ENCODE peak calls at places on chromosomes 12 and 14, in four cellular contexts. V, Q, U and I are unnamed samples.

GRCh38 chr12:19288603-19289244 is 150.6 kb upstream of the AEBP2 start:
- DNase-seq in V (peak), Q (peak), U (peak), I (peak)

GRCh38 chr12:67382206-67382871 is 113.2 kb downstream of the CAND1 start:
- DNase-seq in V (peak), Q (no peak), U (peak), I (peak)

GRCh38 chr12:75862692-75863471 is 168.7 kb downstream of the PHLDA1 start:
- DNase-seq in V (peak), Q (peak), U (peak), I (peak)

GRCh38 chr14:72753879-72754400 is 140.0 kb downstream of the DPF3 start:
- DNase-seq in V (no peak), Q (no peak), U (no peak), I (no peak)

GRCh38 chr14:53399057-53399456 is 245.9 kb upstream of the DDHD1 start:
- DNase-seq in V (peak), Q (no peak), U (peak), I (peak)

GRCh38 chr12:19382111-19382526 is 57.2 kb upstream of the AEBP2 start:
- DNase-seq in V (peak), Q (peak), U (peak), I (peak)

GRCh38 chr12:117400912-117401311 is 39.5 kb upstream of the NOS1 start:
- DNase-seq in V (no peak), Q (no peak), U (no peak), I (no peak)

GRCh38 chr12:40192704-40193255 is 32.0 kb upstream of the LRRK2 start:
- DNase-seq in V (no peak), Q (no peak), U (no peak), I (no peak)

GRCh38 chr12:108858399-108859074 is 1.2 kb upstream of the SSH1 start:
- DNase-seq in V (no peak), Q (no peak), U (peak), I (no peak)

GRCh38 chr12:43692064-43692463 is 66.5 kb downstream of the PUS7L start:
- DNase-seq in V (peak), Q (peak), U (peak), I (peak)

GRCh38 chr14:70780396-70781075 is 28.8 kb downstream of the MAP3K9 start:
- DNase-seq in V (no peak), Q (no peak), U (no peak), I (no peak)

GRCh38 chr12:31035944-31036665 is 37.6 kb upstream of the DDX11 start:
- DNase-seq in V (peak), Q (no peak), U (peak), I (peak)

GRCh38 chr14:55438066-55438683 is 2.2 kb downstream of the TBPL2 start:
- DNase-seq in V (peak), Q (peak), U (peak), I (peak)

GRCh38 chr14:22991852-22992251 is 9.5 kb upstream of the AJUBA start:
- DNase-seq in V (no peak), Q (no peak), U (no peak), I (no peak)

GRCh38 chr12:121301876-121302275 is 5.4 kb upstream of the CAMKK2 start:
- DNase-seq in V (no peak), Q (no peak), U (peak), I (no peak)

GRCh38 chr14:51484491-51484890 is 167.2 kb upstream of the FRMD6 start:
- DNase-seq in V (no peak), Q (no peak), U (no peak), I (no peak)

GRCh38 chr14:54291491-54292191 is 105.2 kb upstream of the CDKN3 start:
- DNase-seq in V (peak), Q (no peak), U (no peak), I (peak)

GRCh38 chr14:100049220-100049619 is 16.0 kb upstream of the EVL start:
- DNase-seq in V (peak), Q (peak), U (peak), I (peak)

GRCh38 chr14:56501909-56502530 is 77.6 kb upstream of the TMEM260 start:
- DNase-seq in V (no peak), Q (no peak), U (no peak), I (no peak)

GRCh38 chr12:49553512-49554088 is 14.3 kb downstream of the MCRS1 start:
- DNase-seq in V (no peak), Q (peak), U (peak), I (no peak)

GRCh38 chr14:93969082-93969828 is 7.1 kb downstream of the ASB2 start:
- DNase-seq in V (no peak), Q (no peak), U (no peak), I (no peak)

GRCh38 chr12:3252416-3252815 is 175.2 kb downstream of the TSPAN9 start:
- DNase-seq in V (peak), Q (no peak), U (peak), I (peak)

GRCh38 chr14:22887990-22888378 is 5.0 kb downstream of the REM2 start:
- DNase-seq in V (no peak), Q (no peak), U (no peak), I (no peak)

GRCh38 chr14:58129208-58129607 is 22.8 kb downstream of the ARMH4 start:
- DNase-seq in V (no peak), Q (no peak), U (peak), I (no peak)

GRCh38 chr14:103372552-103373304 is 12.5 kb upstream of the MARK3 start:
- DNase-seq in V (peak), Q (peak), U (peak), I (peak)

GRCh38 chr12:3622732-3623690 is 129.9 kb downstream of the CRACR2A start:
- DNase-seq in V (no peak), Q (no peak), U (no peak), I (no peak)

GRCh38 chr12:2225736-2226135 is 172.9 kb downstream of the CACNA1C start:
- DNase-seq in V (peak), Q (no peak), U (peak), I (no peak)

GRCh38 chr12:103903979-103904378 is 26.2 kb upstream of the HSP90B1 start:
- DNase-seq in V (no peak), Q (no peak), U (no peak), I (no peak)

GRCh38 chr12:27221625-27222387 is 22.3 kb upstream of the STK38L start:
- DNase-seq in V (no peak), Q (no peak), U (no peak), I (no peak)

GRCh38 chr14:38994721-38995120 is 108.3 kb downstream of the SEC23A start:
- DNase-seq in V (no peak), Q (no peak), U (no peak), I (no peak)

GRCh38 chr12:48296586-48297396 is 53.9 kb downstream of the ZNF641 start:
- DNase-seq in V (peak), Q (peak), U (peak), I (peak)

GRCh38 chr14:71487941-71488340 is 444.3 kb upstream of the RGS6 start:
- DNase-seq in V (peak), Q (no peak), U (peak), I (peak)

GRCh38 chr14:100576091-100577085 is 10.8 kb downstream of the BEGAIN start:
- DNase-seq in V (no peak), Q (no peak), U (no peak), I (no peak)

GRCh38 chr12:20097561-20097960 is 270.8 kb upstream of the PDE3A start:
- DNase-seq in V (peak), Q (no peak), U (peak), I (peak)

GRCh38 chr12:47277972-47278448 is 198.3 kb upstream of the AMIGO2 start:
- DNase-seq in V (peak), Q (peak), U (peak), I (peak)

GRCh38 chr12:111628505-111629260 is 29.6 kb upstream of the ATXN2 start:
- DNase-seq in V (no peak), Q (no peak), U (no peak), I (no peak)

GRCh38 chr14:51394804-51395203 is 154.8 kb downstream of the TMX1 start:
- DNase-seq in V (no peak), Q (peak), U (no peak), I (no peak)

GRCh38 chr12:109393437-109394345 is 46.0 kb downstream of the MYO1H start:
- DNase-seq in V (peak), Q (peak), U (peak), I (peak)

GRCh38 chr14:55731247-55731872 is 151.4 kb downstream of the KTN1 start:
- DNase-seq in V (no peak), Q (no peak), U (no peak), I (no peak)

GRCh38 chr14:105486974-105487448 is 325 bp downstream of the CRIP1 start:
- DNase-seq in V (no peak), Q (no peak), U (no peak), I (no peak)

GRCh38 chr14:105484069-105484996 is 2.4 kb upstream of the CRIP1 start:
- DNase-seq in V (no peak), Q (no peak), U (peak), I (no peak)

GRCh38 chr14:105486333-105486973 is at the start of gene CRIP1:
- DNase-seq in V (no peak), Q (no peak), U (no peak), I (no peak)

GRCh38 chr14:105484997-105485393 is 1.7 kb upstream of the CRIP1 start:
- DNase-seq in V (no peak), Q (no peak), U (no peak), I (no peak)

DNA sequence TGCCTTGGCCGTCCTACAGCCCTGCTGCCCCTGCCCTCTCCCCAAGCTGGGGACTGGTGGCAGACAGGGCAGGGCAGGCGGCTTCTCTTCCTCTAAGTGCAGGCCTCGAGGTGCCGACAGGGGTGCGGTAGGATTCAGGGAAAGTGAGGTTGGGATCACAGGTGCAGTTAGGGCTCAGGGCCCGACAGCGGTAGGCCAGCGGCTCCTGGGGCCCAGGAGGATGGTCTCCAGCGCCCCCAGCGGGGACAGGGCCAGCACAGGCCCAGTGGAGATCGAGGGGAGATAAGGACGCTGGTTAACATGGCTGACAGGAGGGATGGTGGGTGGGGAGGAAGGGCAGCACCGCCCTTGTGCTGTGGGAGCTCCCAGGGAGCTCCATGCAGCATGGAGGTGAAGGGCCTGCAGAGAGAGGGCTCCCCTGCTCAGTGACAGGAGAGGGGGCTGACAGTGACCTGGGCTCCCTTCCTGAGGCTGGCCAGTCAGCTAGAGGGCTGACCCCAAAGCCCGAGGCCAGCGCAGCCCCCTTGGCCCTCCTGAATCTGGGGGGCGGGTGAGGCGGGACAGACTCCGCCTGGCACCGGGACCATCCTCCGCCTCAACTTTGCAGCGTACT is 860 bp upstream of the CRIP1 start:
- DNase-seq in V (no peak), Q (no peak), U (no peak), I (no peak)
- H3K9ac ChIP-seq in V (no peak), Q (no peak), U (no peak), I (no peak)

GRCh38 chr14:36666416-36667206 is 5.0 kb downstream of the PAX9 start:
- DNase-seq in V (no peak), Q (no peak), U (no peak), I (no peak)

GRCh38 chr14:36671149-36671548 is 9.5 kb downstream of the PAX9 start:
- DNase-seq in V (no peak), Q (no peak), U (no peak), I (no peak)

GRCh38 chr14:36665887-36666415 is 4.3 kb downstream of the PAX9 start:
- DNase-seq in V (no peak), Q (no peak), U (no peak), I (no peak)

GRCh38 chr14:36664322-36665193 is 2.9 kb downstream of the PAX9 start:
- DNase-seq in V (no peak), Q (no peak), U (no peak), I (no peak)

GRCh38 chr14:36667679-36668078 is 6.0 kb downstream of the PAX9 start:
- DNase-seq in V (no peak), Q (no peak), U (no peak), I (no peak)
- TF ChIP-seq EZH2 in V (no peak), Q (no peak), U (no peak), I (no peak)

GRCh38 chr12:114895822-114896221 is 211.8 kb upstream of the TBX3 start:
- DNase-seq in V (no peak), Q (no peak), U (no peak), I (peak)

GRCh38 chr12:114898159-114898558 is 214.2 kb upstream of the TBX3 start:
- DNase-seq in V (no peak), Q (no peak), U (no peak), I (no peak)

DNA sequence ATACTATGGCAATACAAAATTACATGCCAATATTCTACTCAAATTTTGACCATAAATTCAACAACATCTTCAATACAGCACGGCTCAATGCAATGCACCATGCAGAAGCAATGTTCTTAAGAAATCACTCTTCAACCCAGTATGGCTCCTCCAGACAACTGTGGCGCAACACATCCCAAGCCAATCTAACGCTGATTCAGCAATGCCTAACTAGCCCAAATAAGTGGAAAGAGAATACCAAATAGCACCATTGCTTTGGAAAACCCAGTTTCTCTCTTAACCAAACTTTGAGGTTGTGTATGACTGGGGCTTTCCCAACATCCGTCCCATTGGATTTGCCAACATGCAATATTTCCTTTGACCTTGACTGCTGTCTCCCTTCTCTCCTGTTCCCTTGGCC is 211.1 kb upstream of the TBX3 start:
- DNase-seq in V (no peak), Q (no peak), U (no peak), I (no peak)
- H3K9ac ChIP-seq in V (no peak), Q (no peak), U (no peak), I (no peak)

GRCh38 chr12:96196781-96197180 is 2.6 kb downstream of the ELK3 start:
- DNase-seq in V (no peak), Q (peak), U (peak), I (peak)

GRCh38 chr12:96194572-96194889 is 356 bp downstream of the ELK3 start:
- DNase-seq in V (no peak), Q (no peak), U (no peak), I (no peak)

GRCh38 chr12:96193725-96194571 is at the start of gene ELK3:
- DNase-seq in V (peak), Q (peak), U (peak), I (peak)

GRCh38 chr12:96195845-96196451 is 1.8 kb downstream of the ELK3 start:
- DNase-seq in V (peak), Q (peak), U (peak), I (peak)

DNA sequence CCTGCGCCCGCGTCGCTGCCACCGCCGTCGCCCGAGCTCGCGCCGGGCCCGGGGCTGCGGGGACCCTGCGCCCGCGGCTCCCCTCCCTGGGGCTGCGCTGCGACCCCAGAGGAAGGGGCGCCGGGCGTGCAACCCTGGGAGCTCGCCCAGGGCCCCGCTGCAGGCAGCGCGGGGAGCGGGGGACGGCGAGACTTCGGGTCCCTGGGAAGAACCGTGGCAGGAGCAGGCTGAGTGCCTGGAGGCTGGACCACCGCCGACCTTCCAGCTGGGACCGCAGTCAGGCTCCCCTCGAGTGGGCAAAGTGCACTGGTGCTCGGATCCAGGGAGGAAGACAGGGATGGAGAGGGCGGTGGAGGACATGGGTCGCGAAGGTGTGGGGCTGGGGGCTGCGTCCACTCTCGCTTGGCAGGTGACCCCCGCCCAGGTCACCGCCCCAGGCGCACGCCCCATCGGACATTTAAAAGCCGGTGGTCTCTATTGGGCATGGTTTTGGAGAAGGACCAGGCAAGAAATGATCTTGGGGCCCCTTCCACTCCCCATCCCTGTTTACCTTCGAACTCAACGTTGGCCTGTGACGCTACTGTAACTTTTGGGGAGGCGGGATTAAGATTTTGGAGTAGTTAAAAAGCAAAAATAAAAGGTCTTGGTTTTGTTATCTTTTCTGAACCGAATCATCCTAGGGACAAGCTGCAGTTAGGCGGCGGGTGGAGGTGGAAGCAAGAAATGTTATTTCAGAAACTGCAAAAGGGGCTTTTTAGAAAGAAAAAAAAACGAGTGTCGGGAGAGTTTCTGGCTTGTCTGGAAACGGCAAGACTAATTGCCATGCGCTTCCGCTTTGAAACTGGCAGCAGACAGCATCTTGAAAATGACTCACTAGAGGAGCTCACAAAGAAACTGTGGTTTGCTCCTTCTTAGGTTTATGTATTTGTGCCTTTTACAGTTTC is 998 bp downstream of the ELK3 start:
- DNase-seq in V (peak), Q (peak), U (peak), I (peak)
- TF ChIP-seq EZH2 in V (no peak), Q (no peak), U (no peak), I (no peak)

GRCh38 chr14:47389520-47389919 is 285.9 kb downstream of the MDGA2 start:
- DNase-seq in V (no peak), Q (no peak), U (no peak), I (no peak)
- H3K9ac ChIP-seq in V (no peak), Q (no peak), U (no peak), I (no peak)

GRCh38 chr14:105526781-105527380 is 498 bp downstream of the TMEM121 start:
- DNase-seq in V (no peak), Q (no peak), U (peak), I (no peak)
- TF ChIP-seq EZH2 in V (no peak), Q (no peak), U (no peak), I (peak)

GRCh38 chr14:75268638-75269550 is 9.7 kb upstream of the FOS start:
- DNase-seq in V (no peak), Q (no peak), U (no peak), I (no peak)
- H3K9ac ChIP-seq in V (no peak), Q (no peak), U (no peak), I (no peak)

GRCh38 chr12:6563448-6564050 is 4.5 kb downstream of the NOP2 start:
- DNase-seq in V (no peak), Q (peak), U (peak), I (no peak)
- TF ChIP-seq EZH2 in V (no peak), Q (no peak), U (no peak), I (no peak)

GRCh38 chr12:65509953-65510352 is 231.5 kb downstream of the MSRB3 start:
- DNase-seq in V (no peak), Q (no peak), U (peak), I (no peak)
- H3K9ac ChIP-seq in V (no peak), Q (no peak), U (no peak), I (no peak)

GRCh38 chr12:113515082-113515856 is 43.6 kb upstream of the LHX5 start:
- DNase-seq in V (no peak), Q (no peak), U (no peak), I (no peak)
- TF ChIP-seq EZH2 in V (no peak), Q (no peak), U (no peak), I (no peak)